ENCODE peak calls at places on chromosomes 5 and 9, in seven cellular contexts. One of them, this sample, is unnamed.
A peak's percentile ranks its signal among the peaks of the same experiment; 100 is the strongest.

GRCh38 chr5:137395011-137395755 is 103.9 kb downstream of the SPOCK1 start:
- DNase-seq in foreskin fibroblast: peak; percentile 9
- DNase-seq in AG10803: peak; percentile 60
- DNase-seq in posterior vena cava: no peak
- DNase-seq in stimulated activated CD8-positive, alpha-beta memory T cell treated with anti-CD3 and anti-CD28 coated beads, Interleukin-15, amount 100 ng/mL, for 48 hours: no peak
- DNase-seq in T-cell: no peak
- DNase-seq in 8988T: no peak
- DNase-seq in this sample: no peak

GRCh38 chr9:76667521-76667957 is 96.7 kb upstream of the PCA3 start:
- DNase-seq in AG10803: peak; percentile 74
- DNase-seq in posterior vena cava: no peak
- DNase-seq in T-cell: no peak
- DNase-seq in foreskin fibroblast: peak; percentile 70
- DNase-seq in 8988T: no peak
- DNase-seq in stimulated activated CD8-positive, alpha-beta memory T cell treated with anti-CD3 and anti-CD28 coated beads, Interleukin-15, amount 100 ng/mL, for 48 hours: no peak
- DNase-seq in this sample: no peak

GRCh38 chr9:134595014-134595413 is 46.6 kb upstream of the COL5A1 start:
- DNase-seq in posterior vena cava: no peak
- DNase-seq in 8988T: no peak
- DNase-seq in AG10803: no peak
- DNase-seq in stimulated activated CD8-positive, alpha-beta memory T cell treated with anti-CD3 and anti-CD28 coated beads, Interleukin-15, amount 100 ng/mL, for 48 hours: no peak
- DNase-seq in foreskin fibroblast: no peak
- DNase-seq in T-cell: no peak
- DNase-seq in this sample: no peak

GRCh38 chr5:34740306-34740891 is 84.3 kb downstream of the RAI14 start:
- DNase-seq in 8988T: no peak
- DNase-seq in T-cell: no peak
- DNase-seq in AG10803: peak; percentile 39
- DNase-seq in posterior vena cava: no peak
- DNase-seq in stimulated activated CD8-positive, alpha-beta memory T cell treated with anti-CD3 and anti-CD28 coated beads, Interleukin-15, amount 100 ng/mL, for 48 hours: no peak
- DNase-seq in foreskin fibroblast: no peak
- DNase-seq in this sample: no peak

GRCh38 chr5:75356719-75357118 is 19.7 kb downstream of the HMGCR start:
- DNase-seq in foreskin fibroblast: no peak
- DNase-seq in T-cell: no peak
- DNase-seq in 8988T: no peak
- DNase-seq in stimulated activated CD8-positive, alpha-beta memory T cell treated with anti-CD3 and anti-CD28 coated beads, Interleukin-15, amount 100 ng/mL, for 48 hours: no peak
- DNase-seq in AG10803: no peak
- DNase-seq in posterior vena cava: no peak
- DNase-seq in this sample: no peak

GRCh38 chr5:36644727-36645126 is 38.3 kb downstream of the SLC1A3 start:
- DNase-seq in posterior vena cava: no peak
- DNase-seq in AG10803: no peak
- DNase-seq in 8988T: no peak
- DNase-seq in foreskin fibroblast: no peak
- DNase-seq in stimulated activated CD8-positive, alpha-beta memory T cell treated with anti-CD3 and anti-CD28 coated beads, Interleukin-15, amount 100 ng/mL, for 48 hours: no peak
- DNase-seq in T-cell: no peak
- DNase-seq in this sample: no peak

GRCh38 chr5:165459232-165459631 is 1953.8 kb downstream of the MAT2B start:
- DNase-seq in AG10803: no peak
- DNase-seq in posterior vena cava: no peak
- DNase-seq in foreskin fibroblast: no peak
- DNase-seq in stimulated activated CD8-positive, alpha-beta memory T cell treated with anti-CD3 and anti-CD28 coated beads, Interleukin-15, amount 100 ng/mL, for 48 hours: no peak
- DNase-seq in 8988T: no peak
- DNase-seq in T-cell: no peak
- DNase-seq in this sample: no peak

GRCh38 chr5:135246923-135247795 is 151.9 kb downstream of the MACROH2A1 start:
- DNase-seq in T-cell: no peak
- DNase-seq in 8988T: peak; percentile 54
- DNase-seq in AG10803: peak; percentile 84
- DNase-seq in posterior vena cava: no peak
- DNase-seq in foreskin fibroblast: peak; percentile 92
- DNase-seq in stimulated activated CD8-positive, alpha-beta memory T cell treated with anti-CD3 and anti-CD28 coated beads, Interleukin-15, amount 100 ng/mL, for 48 hours: peak; percentile 13
- DNase-seq in this sample: no peak

GRCh38 chr5:134125195-134126015 is 10.9 kb downstream of the TCF7 start:
- DNase-seq in stimulated activated CD8-positive, alpha-beta memory T cell treated with anti-CD3 and anti-CD28 coated beads, Interleukin-15, amount 100 ng/mL, for 48 hours: no peak
- DNase-seq in posterior vena cava: no peak
- DNase-seq in 8988T: no peak
- DNase-seq in T-cell: no peak
- DNase-seq in foreskin fibroblast: peak; percentile 99
- DNase-seq in AG10803: peak; percentile 95
- DNase-seq in this sample: no peak

GRCh38 chr5:95850391-95850894 is 27.9 kb upstream of the GLRX start:
- DNase-seq in foreskin fibroblast: peak; percentile 70
- DNase-seq in posterior vena cava: no peak
- DNase-seq in stimulated activated CD8-positive, alpha-beta memory T cell treated with anti-CD3 and anti-CD28 coated beads, Interleukin-15, amount 100 ng/mL, for 48 hours: no peak
- DNase-seq in AG10803: peak; percentile 78
- DNase-seq in 8988T: no peak
- DNase-seq in T-cell: no peak
- DNase-seq in this sample: no peak

GRCh38 chr9:347667-348292 is 133.1 kb downstream of the DOCK8 start:
- DNase-seq in foreskin fibroblast: peak; percentile 41
- DNase-seq in posterior vena cava: no peak
- DNase-seq in stimulated activated CD8-positive, alpha-beta memory T cell treated with anti-CD3 and anti-CD28 coated beads, Interleukin-15, amount 100 ng/mL, for 48 hours: no peak
- DNase-seq in 8988T: no peak
- DNase-seq in T-cell: no peak
- DNase-seq in AG10803: peak; percentile 43
- DNase-seq in this sample: peak; percentile 25

GRCh38 chr5:23316060-23316591 is 191.3 kb upstream of the PRDM9 start:
- DNase-seq in stimulated activated CD8-positive, alpha-beta memory T cell treated with anti-CD3 and anti-CD28 coated beads, Interleukin-15, amount 100 ng/mL, for 48 hours: no peak
- DNase-seq in foreskin fibroblast: peak; percentile 0
- DNase-seq in T-cell: no peak
- DNase-seq in AG10803: no peak
- DNase-seq in posterior vena cava: no peak
- DNase-seq in 8988T: no peak
- DNase-seq in this sample: no peak

GRCh38 chr9:116345393-116345792 is 191.8 kb downstream of the PAPPA start:
- DNase-seq in posterior vena cava: no peak
- DNase-seq in stimulated activated CD8-positive, alpha-beta memory T cell treated with anti-CD3 and anti-CD28 coated beads, Interleukin-15, amount 100 ng/mL, for 48 hours: no peak
- DNase-seq in foreskin fibroblast: no peak
- DNase-seq in 8988T: no peak
- DNase-seq in T-cell: no peak
- DNase-seq in AG10803: no peak
- DNase-seq in this sample: no peak

GRCh38 chr9:129437626-129438323 is 183.1 kb downstream of the C9orf50 start:
- DNase-seq in T-cell: no peak
- DNase-seq in foreskin fibroblast: peak; percentile 23
- DNase-seq in posterior vena cava: no peak
- DNase-seq in AG10803: peak; percentile 8
- DNase-seq in 8988T: no peak
- DNase-seq in stimulated activated CD8-positive, alpha-beta memory T cell treated with anti-CD3 and anti-CD28 coated beads, Interleukin-15, amount 100 ng/mL, for 48 hours: no peak
- DNase-seq in this sample: no peak

GRCh38 chr5:174139623-174140022 is 94.1 kb downstream of the NSG2 start:
- DNase-seq in 8988T: no peak
- DNase-seq in posterior vena cava: no peak
- DNase-seq in foreskin fibroblast: no peak
- DNase-seq in AG10803: no peak
- DNase-seq in T-cell: no peak
- DNase-seq in stimulated activated CD8-positive, alpha-beta memory T cell treated with anti-CD3 and anti-CD28 coated beads, Interleukin-15, amount 100 ng/mL, for 48 hours: no peak
- DNase-seq in this sample: no peak

GRCh38 chr5:158838788-158839187 is 260.9 kb downstream of the EBF1 start:
- DNase-seq in stimulated activated CD8-positive, alpha-beta memory T cell treated with anti-CD3 and anti-CD28 coated beads, Interleukin-15, amount 100 ng/mL, for 48 hours: no peak
- DNase-seq in AG10803: no peak
- DNase-seq in foreskin fibroblast: no peak
- DNase-seq in T-cell: no peak
- DNase-seq in 8988T: no peak
- DNase-seq in posterior vena cava: no peak
- DNase-seq in this sample: no peak

GRCh38 chr5:77080905-77081304 is 6.2 kb downstream of the ZBED3 start:
- DNase-seq in stimulated activated CD8-positive, alpha-beta memory T cell treated with anti-CD3 and anti-CD28 coated beads, Interleukin-15, amount 100 ng/mL, for 48 hours: no peak
- DNase-seq in posterior vena cava: no peak
- DNase-seq in foreskin fibroblast: no peak
- DNase-seq in 8988T: no peak
- DNase-seq in AG10803: no peak
- DNase-seq in T-cell: no peak
- DNase-seq in this sample: no peak

This sample was measured in CD4-positive, CD25-positive, alpha-beta regulatory T cell.